ENCODE peak calls at places on chromosomes 3 and 15, in seven cellular contexts. One of them, this sample, is unnamed.
A peak's percentile ranks its signal among the peaks of the same experiment; 100 is the strongest.

GRCh38 chr3:27943106-27943505 is 221.0 kb upstream of the EOMES start:
- DNase-seq in tibial artery: no peak
- DNase-seq in pancreas: no peak
- DNase-seq in heart left ventricle: no peak
- DNase-seq in OCI-LY7: no peak
- DNase-seq in Caco-2: no peak
- DNase-seq in psoas muscle: no peak
- DNase-seq in this sample: no peak

GRCh38 chr15:28164876-28165275 is 65.8 kb upstream of the OCA2 start:
- DNase-seq in tibial artery: no peak
- DNase-seq in pancreas: no peak
- DNase-seq in heart left ventricle: no peak
- DNase-seq in OCI-LY7: no peak
- DNase-seq in Caco-2: no peak
- DNase-seq in psoas muscle: no peak
- DNase-seq in this sample: no peak

GRCh38 chr3:105899528-105899927 is 30.7 kb upstream of the CBLB start:
- DNase-seq in tibial artery: no peak
- DNase-seq in pancreas: no peak
- DNase-seq in heart left ventricle: no peak
- DNase-seq in OCI-LY7: no peak
- DNase-seq in Caco-2: no peak
- DNase-seq in psoas muscle: no peak
- DNase-seq in this sample: no peak

GRCh38 chr3:51955893-51956770 is 951 bp downstream of the GPR62 start:
- DNase-seq in tibial artery: peak; percentile 77
- DNase-seq in pancreas: peak; percentile 58
- DNase-seq in heart left ventricle: peak; percentile 68
- DNase-seq in OCI-LY7: peak; percentile 36
- DNase-seq in Caco-2: no peak
- DNase-seq in psoas muscle: peak; percentile 82
- DNase-seq in this sample: no peak

GRCh38 chr3:27046346-27046745 is 322.8 kb downstream of the NEK10 start:
- DNase-seq in tibial artery: no peak
- DNase-seq in pancreas: no peak
- DNase-seq in heart left ventricle: no peak
- DNase-seq in OCI-LY7: no peak
- DNase-seq in Caco-2: no peak
- DNase-seq in psoas muscle: no peak
- DNase-seq in this sample: no peak

GRCh38 chr3:102400766-102401165 is 34.0 kb upstream of the ZPLD1 start:
- DNase-seq in tibial artery: no peak
- DNase-seq in pancreas: no peak
- DNase-seq in heart left ventricle: no peak
- DNase-seq in OCI-LY7: no peak
- DNase-seq in Caco-2: no peak
- DNase-seq in psoas muscle: no peak
- DNase-seq in this sample: no peak

GRCh38 chr3:101271728-101272127 is 48.6 kb downstream of the IMPG2 start:
- DNase-seq in tibial artery: no peak
- DNase-seq in pancreas: no peak
- DNase-seq in heart left ventricle: no peak
- DNase-seq in OCI-LY7: no peak
- DNase-seq in Caco-2: no peak
- DNase-seq in psoas muscle: no peak
- DNase-seq in this sample: no peak

GRCh38 chr3:40333852-40334251 is 24.3 kb downstream of the EIF1B start:
- DNase-seq in tibial artery: no peak
- DNase-seq in pancreas: peak; percentile 72
- DNase-seq in heart left ventricle: no peak
- DNase-seq in OCI-LY7: no peak
- DNase-seq in Caco-2: no peak
- DNase-seq in psoas muscle: no peak
- DNase-seq in this sample: no peak

GRCh38 chr15:52615302-52615701 is 46.5 kb upstream of the ARPP19 start:
- DNase-seq in tibial artery: no peak
- DNase-seq in pancreas: no peak
- DNase-seq in heart left ventricle: no peak
- DNase-seq in OCI-LY7: no peak
- DNase-seq in Caco-2: no peak
- DNase-seq in psoas muscle: no peak
- DNase-seq in this sample: no peak

GRCh38 chr3:115100172-115100571 is 46.9 kb downstream of the ZBTB20 start:
- DNase-seq in tibial artery: no peak
- DNase-seq in pancreas: peak; percentile 7
- DNase-seq in heart left ventricle: no peak
- DNase-seq in OCI-LY7: peak; percentile 53
- DNase-seq in Caco-2: no peak
- DNase-seq in psoas muscle: no peak
- DNase-seq in this sample: no peak

GRCh38 chr15:50321680-50322079 is 33.3 kb downstream of the GABPB1 start:
- DNase-seq in tibial artery: no peak
- DNase-seq in pancreas: no peak
- DNase-seq in heart left ventricle: no peak
- DNase-seq in OCI-LY7: no peak
- DNase-seq in Caco-2: no peak
- DNase-seq in psoas muscle: no peak
- DNase-seq in this sample: no peak

GRCh38 chr3:49671291-49672288 is 2.6 kb upstream of the APEH start:
- DNase-seq in tibial artery: no peak
- DNase-seq in pancreas: peak; percentile 77
- DNase-seq in heart left ventricle: peak; percentile 70
- DNase-seq in OCI-LY7: peak; percentile 78
- DNase-seq in Caco-2: peak; percentile 77
- DNase-seq in psoas muscle: peak; percentile 82
- DNase-seq in this sample: peak; percentile 74

GRCh38 chr3:134965849-134966248 is 170.8 kb downstream of the EPHB1 start:
- DNase-seq in tibial artery: no peak
- DNase-seq in pancreas: no peak
- DNase-seq in heart left ventricle: no peak
- DNase-seq in OCI-LY7: no peak
- DNase-seq in Caco-2: no peak
- DNase-seq in psoas muscle: no peak
- DNase-seq in this sample: no peak

GRCh38 chr3:8110966-8111798 is 390.4 kb upstream of the LMCD1 start:
- DNase-seq in tibial artery: peak; percentile 65
- DNase-seq in pancreas: peak; percentile 26
- DNase-seq in heart left ventricle: peak; percentile 49
- DNase-seq in OCI-LY7: peak; percentile 59
- DNase-seq in Caco-2: peak; percentile 64
- DNase-seq in psoas muscle: no peak
- DNase-seq in this sample: peak; percentile 64

GRCh38 chr3:171874251-171874679 is 31.1 kb downstream of the TMEM212 start:
- DNase-seq in tibial artery: no peak
- DNase-seq in pancreas: no peak
- DNase-seq in heart left ventricle: no peak
- DNase-seq in OCI-LY7: no peak
- DNase-seq in Caco-2: no peak
- DNase-seq in psoas muscle: no peak
- DNase-seq in this sample: no peak

GRCh38 chr15:53586815-53587214 is 172.6 kb downstream of the WDR72 start:
- DNase-seq in tibial artery: no peak
- DNase-seq in pancreas: peak; percentile 27
- DNase-seq in heart left ventricle: no peak
- DNase-seq in OCI-LY7: peak; percentile 11
- DNase-seq in Caco-2: peak; percentile 64
- DNase-seq in psoas muscle: no peak
- DNase-seq in this sample: peak; percentile 53

GRCh38 chr15:29921130-29921601 is 98.9 kb upstream of the TJP1 start:
- DNase-seq in tibial artery: no peak
- DNase-seq in pancreas: no peak
- DNase-seq in heart left ventricle: no peak
- DNase-seq in OCI-LY7: no peak
- DNase-seq in Caco-2: peak; percentile 87
- DNase-seq in psoas muscle: no peak
- DNase-seq in this sample: no peak

GRCh38 chr15:82414536-82415191 is 15.0 kb upstream of the GOLGA6L9 start:
- DNase-seq in tibial artery: no peak
- DNase-seq in pancreas: no peak
- DNase-seq in heart left ventricle: no peak
- DNase-seq in OCI-LY7: no peak
- DNase-seq in Caco-2: no peak
- DNase-seq in psoas muscle: no peak
- DNase-seq in this sample: no peak

GRCh38 chr15:59699810-59700431 is 10.8 kb upstream of the BNIP2 start:
- DNase-seq in tibial artery: no peak
- DNase-seq in pancreas: no peak
- DNase-seq in heart left ventricle: no peak
- DNase-seq in OCI-LY7: no peak
- DNase-seq in Caco-2: no peak
- DNase-seq in psoas muscle: no peak
- DNase-seq in this sample: no peak

GRCh38 chr3:113600418-113601185 is 68.2 kb downstream of the SIDT1 start:
- DNase-seq in tibial artery: no peak
- DNase-seq in pancreas: no peak
- DNase-seq in heart left ventricle: no peak
- DNase-seq in OCI-LY7: no peak
- DNase-seq in Caco-2: no peak
- DNase-seq in psoas muscle: no peak
- DNase-seq in this sample: no peak

GRCh38 chr3:62631471-62631870 is 243.7 kb downstream of the CADPS start:
- DNase-seq in tibial artery: no peak
- DNase-seq in pancreas: no peak
- DNase-seq in heart left ventricle: no peak
- DNase-seq in OCI-LY7: no peak
- DNase-seq in Caco-2: no peak
- DNase-seq in psoas muscle: no peak
- DNase-seq in this sample: no peak

GRCh38 chr3:113485161-113485609 is 29.8 kb downstream of the SPICE1 start:
- DNase-seq in tibial artery: no peak
- DNase-seq in pancreas: no peak
- DNase-seq in heart left ventricle: no peak
- DNase-seq in OCI-LY7: no peak
- DNase-seq in Caco-2: no peak
- DNase-seq in psoas muscle: no peak
- DNase-seq in this sample: peak; percentile 57

GRCh38 chr15:88012711-88013110 is 243.8 kb downstream of the NTRK3 start:
- DNase-seq in tibial artery: no peak
- DNase-seq in pancreas: no peak
- DNase-seq in heart left ventricle: no peak
- DNase-seq in OCI-LY7: no peak
- DNase-seq in Caco-2: no peak
- DNase-seq in psoas muscle: no peak
- DNase-seq in this sample: no peak

GRCh38 chr3:140022061-140022781 is 87.2 kb downstream of the CLSTN2 start:
- DNase-seq in tibial artery: peak; percentile 72
- DNase-seq in pancreas: no peak
- DNase-seq in heart left ventricle: peak; percentile 50
- DNase-seq in OCI-LY7: no peak
- DNase-seq in Caco-2: no peak
- DNase-seq in psoas muscle: peak; percentile 66
- DNase-seq in this sample: no peak

GRCh38 chr15:80920271-80920699 is 69.3 kb downstream of the MESD start:
- DNase-seq in tibial artery: no peak
- DNase-seq in pancreas: no peak
- DNase-seq in heart left ventricle: no peak
- DNase-seq in OCI-LY7: no peak
- DNase-seq in Caco-2: no peak
- DNase-seq in psoas muscle: no peak
- DNase-seq in this sample: no peak

GRCh38 chr3:26078539-26078938 is 288.6 kb downstream of the OXSM start:
- DNase-seq in tibial artery: no peak
- DNase-seq in pancreas: no peak
- DNase-seq in heart left ventricle: no peak
- DNase-seq in OCI-LY7: no peak
- DNase-seq in Caco-2: no peak
- DNase-seq in psoas muscle: no peak
- DNase-seq in this sample: no peak

GRCh38 chr3:174335324-174335723 is 523.8 kb upstream of the NAALADL2 start:
- DNase-seq in tibial artery: no peak
- DNase-seq in pancreas: no peak
- DNase-seq in heart left ventricle: no peak
- DNase-seq in OCI-LY7: no peak
- DNase-seq in Caco-2: no peak
- DNase-seq in psoas muscle: no peak
- DNase-seq in this sample: no peak
- H3K4me1 ChIP-seq in tibial artery: no peaks in the 10 kb centered on the region
- H3K4me1 ChIP-seq in pancreas: no peaks in the 10 kb centered on the region
- H3K4me1 ChIP-seq in heart left ventricle: peaks cover 26% of the 10 kb centered on the region
- H3K4me1 ChIP-seq in OCI-LY7: no peaks in the 10 kb centered on the region
- H3K4me1 ChIP-seq in Caco-2: peaks cover 6% of the 10 kb centered on the region
- H3K4me1 ChIP-seq in psoas muscle: no peaks in the 10 kb centered on the region
- H3K4me1 ChIP-seq in this sample: no peaks in the 10 kb centered on the region

DNA sequence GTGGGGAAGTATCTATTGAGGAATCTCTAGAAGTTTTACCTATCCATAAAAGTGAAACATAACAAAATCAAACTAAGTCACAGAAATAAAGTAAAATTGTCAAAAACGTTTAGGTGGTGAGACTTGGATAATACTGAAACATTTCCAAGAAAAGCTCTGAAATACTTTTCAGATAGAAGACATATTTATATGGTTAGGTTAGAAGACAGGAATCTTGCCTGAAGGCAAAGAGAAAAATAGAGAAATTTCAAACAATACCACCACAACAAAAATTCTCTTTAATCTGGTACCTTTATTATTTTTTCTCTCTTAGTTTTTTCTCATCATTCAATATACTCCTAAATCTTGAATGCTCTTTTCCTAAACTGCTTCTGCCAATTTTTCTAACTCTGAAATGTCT is 222.7 kb upstream of the PLSCR5 start:
- DNase-seq in tibial artery: no peak
- DNase-seq in pancreas: no peak
- DNase-seq in heart left ventricle: no peak
- DNase-seq in OCI-LY7: no peak
- DNase-seq in Caco-2: no peak
- DNase-seq in psoas muscle: no peak
- DNase-seq in this sample: no peak
- TF ChIP-seq CTCF in tibial artery: no peak
- TF ChIP-seq CTCF in pancreas: no peak
- TF ChIP-seq CTCF in heart left ventricle: no peak
- TF ChIP-seq CTCF in OCI-LY7: no peak
- TF ChIP-seq CTCF in Caco-2: no peak
- TF ChIP-seq CTCF in psoas muscle: no peak
- TF ChIP-seq CTCF in this sample: no peak

GRCh38 chr3:108125550-108126071 is 34.8 kb upstream of the CD47 start:
- DNase-seq in tibial artery: no peak
- DNase-seq in pancreas: no peak
- DNase-seq in heart left ventricle: no peak
- DNase-seq in OCI-LY7: peak; percentile 96
- DNase-seq in Caco-2: no peak
- DNase-seq in psoas muscle: no peak
- DNase-seq in this sample: no peak
- H3K4me1 ChIP-seq in tibial artery: peaks cover under 1% of the 10 kb centered on the region
- H3K4me1 ChIP-seq in pancreas: no peaks in the 10 kb centered on the region
- H3K4me1 ChIP-seq in heart left ventricle: peaks cover 44% of the 10 kb centered on the region
- H3K4me1 ChIP-seq in OCI-LY7: peaks cover 73% of the 10 kb centered on the region
- H3K4me1 ChIP-seq in Caco-2: no peaks in the 10 kb centered on the region
- H3K4me1 ChIP-seq in psoas muscle: peaks cover 15% of the 10 kb centered on the region
- H3K4me1 ChIP-seq in this sample: peaks cover 3% of the 10 kb centered on the region

GRCh38 chr3:127860223-127860622 is 37.9 kb upstream of the MGLL start:
- DNase-seq in tibial artery: no peak
- DNase-seq in pancreas: no peak
- DNase-seq in heart left ventricle: no peak
- DNase-seq in OCI-LY7: no peak
- DNase-seq in Caco-2: no peak
- DNase-seq in psoas muscle: no peak
- DNase-seq in this sample: no peak

GRCh38 chr3:127867412-127867811 is 45.1 kb upstream of the MGLL start:
- DNase-seq in tibial artery: no peak
- DNase-seq in pancreas: no peak
- DNase-seq in heart left ventricle: no peak
- DNase-seq in OCI-LY7: no peak
- DNase-seq in Caco-2: no peak
- DNase-seq in psoas muscle: no peak
- DNase-seq in this sample: no peak

GRCh38 chr3:127867986-127868385 is 45.7 kb upstream of the MGLL start:
- DNase-seq in tibial artery: no peak
- DNase-seq in pancreas: no peak
- DNase-seq in heart left ventricle: no peak
- DNase-seq in OCI-LY7: no peak
- DNase-seq in Caco-2: no peak
- DNase-seq in psoas muscle: no peak
- DNase-seq in this sample: no peak

GRCh38 chr3:127865941-127866340 is 43.6 kb upstream of the MGLL start:
- DNase-seq in tibial artery: no peak
- DNase-seq in pancreas: no peak
- DNase-seq in heart left ventricle: no peak
- DNase-seq in OCI-LY7: no peak
- DNase-seq in Caco-2: no peak
- DNase-seq in psoas muscle: no peak
- DNase-seq in this sample: no peak
- TF ChIP-seq CTCF in tibial artery: no peak
- TF ChIP-seq CTCF in pancreas: no peak
- TF ChIP-seq CTCF in heart left ventricle: no peak
- TF ChIP-seq CTCF in OCI-LY7: no peak
- TF ChIP-seq CTCF in Caco-2: no peak
- TF ChIP-seq CTCF in psoas muscle: no peak
- TF ChIP-seq CTCF in this sample: no peak

This sample was measured in lung.